ENCODE peak calls at places on chromosomes 7 and 10, in nine cellular contexts. One of them, this sample, is unnamed.

GRCh38 chr10:78292987-78293865 is 259.6 kb downstream of the RPS24 start:
- DNase-seq in IMR-90: peak
- DNase-seq in H1: no peak
- DNase-seq in heart right ventricle: no peak
- DNase-seq in coronary artery: no peak
- DNase-seq in adrenal gland: no peak
- DNase-seq in uterus: no peak
- DNase-seq in tibial nerve: no peak
- DNase-seq in lower lobe of right lung: no peak
- DNase-seq in this sample: no peak

GRCh38 chr7:48173983-48174382 is 2.7 kb downstream of the ABCA13 start:
- DNase-seq in IMR-90: peak
- DNase-seq in H1: no peak
- DNase-seq in heart right ventricle: no peak
- DNase-seq in coronary artery: no peak
- DNase-seq in adrenal gland: no peak
- DNase-seq in uterus: no peak
- DNase-seq in tibial nerve: no peak
- DNase-seq in lower lobe of right lung: no peak
- DNase-seq in this sample: no peak

GRCh38 chr7:129855234-129855673 is 97.5 kb downstream of the UBE2H start:
- DNase-seq in IMR-90: peak
- DNase-seq in H1: no peak
- DNase-seq in heart right ventricle: no peak
- DNase-seq in coronary artery: no peak
- DNase-seq in adrenal gland: no peak
- DNase-seq in uterus: peak
- DNase-seq in tibial nerve: no peak
- DNase-seq in lower lobe of right lung: no peak
- DNase-seq in this sample: no peak

GRCh38 chr7:75565129-75565528 is 73.0 kb downstream of the SPDYE5 start:
- DNase-seq in IMR-90: peak
- DNase-seq in H1: no peak
- DNase-seq in heart right ventricle: no peak
- DNase-seq in coronary artery: no peak
- DNase-seq in adrenal gland: peak
- DNase-seq in uterus: peak
- DNase-seq in tibial nerve: no peak
- DNase-seq in lower lobe of right lung: no peak
- DNase-seq in this sample: peak

GRCh38 chr10:98264378-98265065 is 3.5 kb downstream of the LOXL4 start:
- DNase-seq in IMR-90: no peak
- DNase-seq in H1: no peak
- DNase-seq in heart right ventricle: no peak
- DNase-seq in coronary artery: no peak
- DNase-seq in adrenal gland: no peak
- DNase-seq in uterus: no peak
- DNase-seq in tibial nerve: no peak
- DNase-seq in lower lobe of right lung: no peak
- DNase-seq in this sample: peak

GRCh38 chr10:132602610-132603009 is 65.0 kb downstream of the INPP5A start:
- DNase-seq in IMR-90: no peak
- DNase-seq in H1: no peak
- DNase-seq in heart right ventricle: no peak
- DNase-seq in coronary artery: no peak
- DNase-seq in adrenal gland: no peak
- DNase-seq in uterus: no peak
- DNase-seq in tibial nerve: no peak
- DNase-seq in lower lobe of right lung: no peak
- DNase-seq in this sample: no peak

GRCh38 chr7:36726311-36726710 is 2.0 kb upstream of the AOAH start:
- DNase-seq in IMR-90: no peak
- DNase-seq in H1: no peak
- DNase-seq in heart right ventricle: no peak
- DNase-seq in coronary artery: no peak
- DNase-seq in adrenal gland: no peak
- DNase-seq in uterus: no peak
- DNase-seq in tibial nerve: no peak
- DNase-seq in lower lobe of right lung: no peak
- DNase-seq in this sample: no peak

GRCh38 chr7:30739691-30740090 is 12.2 kb upstream of the INMT start:
- DNase-seq in IMR-90: no peak
- DNase-seq in H1: no peak
- DNase-seq in heart right ventricle: no peak
- DNase-seq in coronary artery: no peak
- DNase-seq in adrenal gland: no peak
- DNase-seq in uterus: no peak
- DNase-seq in tibial nerve: no peak
- DNase-seq in lower lobe of right lung: no peak
- DNase-seq in this sample: no peak

GRCh38 chr10:93701903-93702277 is 502 bp downstream of the FRA10AC1 start:
- DNase-seq in IMR-90: peak
- DNase-seq in H1: no peak
- DNase-seq in heart right ventricle: no peak
- DNase-seq in coronary artery: no peak
- DNase-seq in adrenal gland: peak
- DNase-seq in uterus: peak
- DNase-seq in tibial nerve: no peak
- DNase-seq in lower lobe of right lung: no peak
- DNase-seq in this sample: no peak

GRCh38 chr7:132276252-132276651 is 300.0 kb downstream of the PLXNA4 start:
- DNase-seq in IMR-90: no peak
- DNase-seq in H1: no peak
- DNase-seq in heart right ventricle: no peak
- DNase-seq in coronary artery: no peak
- DNase-seq in adrenal gland: no peak
- DNase-seq in uterus: no peak
- DNase-seq in tibial nerve: no peak
- DNase-seq in lower lobe of right lung: no peak
- DNase-seq in this sample: no peak

GRCh38 chr10:77205135-77205534 is 432.5 kb downstream of the KCNMA1 start:
- DNase-seq in IMR-90: no peak
- DNase-seq in H1: no peak
- DNase-seq in heart right ventricle: no peak
- DNase-seq in coronary artery: no peak
- DNase-seq in adrenal gland: no peak
- DNase-seq in uterus: no peak
- DNase-seq in tibial nerve: no peak
- DNase-seq in lower lobe of right lung: no peak
- DNase-seq in this sample: no peak

GRCh38 chr7:23299770-23300300 is 696 bp downstream of the MALSU1 start:
- DNase-seq in IMR-90: peak
- DNase-seq in H1: no peak
- DNase-seq in heart right ventricle: no peak
- DNase-seq in coronary artery: no peak
- DNase-seq in adrenal gland: no peak
- DNase-seq in uterus: no peak
- DNase-seq in tibial nerve: no peak
- DNase-seq in lower lobe of right lung: no peak
- DNase-seq in this sample: no peak

GRCh38 chr7:150323682-150324365 is 479 bp upstream of the ACTR3C start:
- DNase-seq in IMR-90: no peak
- DNase-seq in H1: no peak
- DNase-seq in heart right ventricle: no peak
- DNase-seq in coronary artery: no peak
- DNase-seq in adrenal gland: no peak
- DNase-seq in uterus: no peak
- DNase-seq in tibial nerve: no peak
- DNase-seq in lower lobe of right lung: no peak
- DNase-seq in this sample: no peak

GRCh38 chr7:140697447-140698143 is 1.1 kb downstream of the NDUFB2 start:
- DNase-seq in IMR-90: peak
- DNase-seq in H1: no peak
- DNase-seq in heart right ventricle: no peak
- DNase-seq in coronary artery: no peak
- DNase-seq in adrenal gland: no peak
- DNase-seq in uterus: no peak
- DNase-seq in tibial nerve: no peak
- DNase-seq in lower lobe of right lung: no peak
- DNase-seq in this sample: no peak

GRCh38 chr7:44306608-44307007 is 18.8 kb downstream of the CAMK2B start:
- DNase-seq in IMR-90: no peak
- DNase-seq in H1: no peak
- DNase-seq in heart right ventricle: no peak
- DNase-seq in coronary artery: peak
- DNase-seq in adrenal gland: no peak
- DNase-seq in uterus: no peak
- DNase-seq in tibial nerve: no peak
- DNase-seq in lower lobe of right lung: no peak
- DNase-seq in this sample: no peak

GRCh38 chr10:13049774-13050420 is 48.4 kb upstream of the CCDC3 start:
- DNase-seq in IMR-90: no peak
- DNase-seq in H1: no peak
- DNase-seq in heart right ventricle: no peak
- DNase-seq in coronary artery: no peak
- DNase-seq in adrenal gland: no peak
- DNase-seq in uterus: no peak
- DNase-seq in tibial nerve: no peak
- DNase-seq in lower lobe of right lung: no peak
- DNase-seq in this sample: no peak

GRCh38 chr10:35545878-35546631 is 59.1 kb upstream of the GJD4 start:
- DNase-seq in IMR-90: peak
- DNase-seq in H1: no peak
- DNase-seq in heart right ventricle: no peak
- DNase-seq in coronary artery: no peak
- DNase-seq in adrenal gland: no peak
- DNase-seq in uterus: no peak
- DNase-seq in tibial nerve: no peak
- DNase-seq in lower lobe of right lung: no peak
- DNase-seq in this sample: no peak

GRCh38 chr10:75972494-75973276 is 541.3 kb downstream of the LRMDA start:
- DNase-seq in IMR-90: peak
- DNase-seq in H1: no peak
- DNase-seq in heart right ventricle: no peak
- DNase-seq in coronary artery: no peak
- DNase-seq in adrenal gland: no peak
- DNase-seq in uterus: peak
- DNase-seq in tibial nerve: no peak
- DNase-seq in lower lobe of right lung: no peak
- DNase-seq in this sample: peak

GRCh38 chr7:159226303-159226702 is 81.6 kb upstream of the VIPR2 start:
- DNase-seq in IMR-90: no peak
- DNase-seq in H1: no peak
- DNase-seq in heart right ventricle: no peak
- DNase-seq in coronary artery: no peak
- DNase-seq in adrenal gland: no peak
- DNase-seq in uterus: no peak
- DNase-seq in tibial nerve: no peak
- DNase-seq in lower lobe of right lung: no peak
- DNase-seq in this sample: no peak
- H3K4me3 ChIP-seq in IMR-90: no peak
- H3K4me3 ChIP-seq in H1: no peak
- H3K4me3 ChIP-seq in heart right ventricle: no peak
- H3K4me3 ChIP-seq in coronary artery: no peak
- H3K4me3 ChIP-seq in adrenal gland: no peak
- H3K4me3 ChIP-seq in uterus: no peak
- H3K4me3 ChIP-seq in tibial nerve: no peak
- H3K4me3 ChIP-seq in lower lobe of right lung: no peak
- H3K4me3 ChIP-seq in this sample: no peak

GRCh38 chr10:29732918-29733317 is 98.1 kb upstream of the SVIL start:
- DNase-seq in IMR-90: no peak
- DNase-seq in H1: no peak
- DNase-seq in heart right ventricle: no peak
- DNase-seq in coronary artery: no peak
- DNase-seq in adrenal gland: no peak
- DNase-seq in uterus: no peak
- DNase-seq in tibial nerve: no peak
- DNase-seq in lower lobe of right lung: no peak
- DNase-seq in this sample: no peak
- H3K27ac ChIP-seq in IMR-90: no peak
- H3K27ac ChIP-seq in H1: no peak
- H3K27ac ChIP-seq in heart right ventricle: no peak
- H3K27ac ChIP-seq in coronary artery: peak
- H3K27ac ChIP-seq in adrenal gland: no peak
- H3K27ac ChIP-seq in uterus: peak
- H3K27ac ChIP-seq in tibial nerve: no peak
- H3K27ac ChIP-seq in lower lobe of right lung: no peak
- H3K27ac ChIP-seq in this sample: no peak

GRCh38 chr10:129800-130199 is 5.5 kb upstream of the ZMYND11 start:
- DNase-seq in IMR-90: no peak
- DNase-seq in H1: no peak
- DNase-seq in heart right ventricle: no peak
- DNase-seq in coronary artery: no peak
- DNase-seq in adrenal gland: no peak
- DNase-seq in uterus: no peak
- DNase-seq in tibial nerve: no peak
- DNase-seq in lower lobe of right lung: no peak
- DNase-seq in this sample: no peak
- TF ChIP-seq CTCF in IMR-90: no peak
- TF ChIP-seq CTCF in H1: no peak
- TF ChIP-seq CTCF in heart right ventricle: no peak
- TF ChIP-seq CTCF in coronary artery: no peak
- TF ChIP-seq CTCF in adrenal gland: no peak
- TF ChIP-seq CTCF in uterus: no peak
- TF ChIP-seq CTCF in tibial nerve: no peak
- TF ChIP-seq CTCF in lower lobe of right lung: no peak
- TF ChIP-seq CTCF in this sample: no peak

DNA sequence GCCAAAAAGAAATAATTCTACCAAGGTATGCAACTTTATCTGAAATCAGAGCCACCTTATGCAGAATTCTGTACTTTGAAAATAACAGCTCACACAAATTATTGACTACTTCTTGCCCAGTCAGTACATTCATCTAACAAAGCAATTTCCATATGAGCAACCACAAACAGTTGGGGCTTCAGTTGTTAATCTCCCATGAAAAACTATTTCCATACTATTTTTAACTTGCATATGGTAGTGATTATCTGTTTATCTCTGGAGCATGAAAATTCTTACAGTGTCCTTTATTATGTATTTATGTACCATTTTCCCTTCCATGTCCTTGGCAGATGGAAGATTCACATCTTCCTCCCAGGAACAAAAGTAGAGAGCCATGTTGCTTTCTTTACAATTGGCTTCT is 285.7 kb downstream of the CRPPA start:
- DNase-seq in IMR-90: no peak
- DNase-seq in H1: no peak
- DNase-seq in heart right ventricle: no peak
- DNase-seq in coronary artery: no peak
- DNase-seq in adrenal gland: no peak
- DNase-seq in uterus: no peak
- DNase-seq in tibial nerve: no peak
- DNase-seq in lower lobe of right lung: no peak
- DNase-seq in this sample: no peak
- H3K4me3 ChIP-seq in IMR-90: no peak
- H3K4me3 ChIP-seq in H1: no peak
- H3K4me3 ChIP-seq in heart right ventricle: no peak
- H3K4me3 ChIP-seq in coronary artery: no peak
- H3K4me3 ChIP-seq in adrenal gland: no peak
- H3K4me3 ChIP-seq in uterus: no peak
- H3K4me3 ChIP-seq in tibial nerve: no peak
- H3K4me3 ChIP-seq in lower lobe of right lung: no peak
- H3K4me3 ChIP-seq in this sample: no peak